ENCODE peak calls at places on chromosomes 4 and X, in eight cellular contexts. K is fibroblast of lung, W is heart left ventricle, V is Peyer's patch, A is upper lobe of left lung, D is bronchial epithelial cell, L is lower lobe of right lung, T is Panc1. R is an unnamed sample.

GRCh38 chr4:3368841-3369760 is 72.7 kb upstream of the HGFAC start:
- DNase-seq in K (no peak), W (no peak), V (no peak), A (no peak), D (no peak), L (no peak), T (no peak), R (no peak)

GRCh38 chr4:94448815-94449375 is 2.8 kb upstream of the PDLIM5 start:
- DNase-seq in K (no peak), W (no peak), V (no peak), A (no peak), D (no peak), L (no peak), T (no peak), R (no peak)

GRCh38 chr4:73661646-73662119 is 41.4 kb upstream of the RASSF6 start:
- DNase-seq in K (peak; percentile 78), W (no peak), V (no peak), A (no peak), D (peak; percentile 94), L (no peak), T (no peak), R (no peak)

GRCh38 chr4:156378053-156378665 is 424.5 kb upstream of the CTSO start:
- DNase-seq in K (peak; percentile 89), W (peak; percentile 13), V (no peak), A (peak; percentile 21), D (peak; percentile 60), L (no peak), T (no peak), R (no peak)

GRCh38 chrX:22135171-22135711 is 103.1 kb downstream of the PHEX start:
- DNase-seq in K (peak; percentile 89), W (no peak), V (no peak), A (no peak), D (peak; percentile 77), L (no peak), T (no peak), R (no peak)

GRCh38 chr4:107866726-107867125 is 42.0 kb downstream of the SGMS2 start:
- DNase-seq in K (no peak), W (no peak), V (no peak), A (no peak), D (no peak), L (no peak), T (no peak), R (no peak)

GRCh38 chr4:186227221-186227620 is at the start of gene KLKB1:
- DNase-seq in K (peak; percentile 37), W (no peak), V (no peak), A (no peak), D (peak; percentile 27), L (no peak), T (no peak), R (no peak)

GRCh38 chr4:140044314-140044991 is 109.5 kb downstream of the MAML3 start:
- DNase-seq in K (peak; percentile 96), W (no peak), V (no peak), A (no peak), D (peak; percentile 55), L (no peak), T (no peak), R (no peak)

GRCh38 chr4:149168645-149169044 is 647.0 kb downstream of the IQCM start:
- DNase-seq in K (no peak), W (no peak), V (no peak), A (no peak), D (no peak), L (no peak), T (no peak), R (no peak)

GRCh38 chr4:11585506-11585905 is 156.8 kb upstream of the HS3ST1 start:
- DNase-seq in K (no peak), W (peak; percentile 10), V (no peak), A (no peak), D (peak; percentile 80), L (no peak), T (no peak), R (no peak)

GRCh38 chr4:40887690-40888089 is 137.9 kb downstream of the NSUN7 start:
- DNase-seq in K (peak; percentile 91), W (no peak), V (no peak), A (peak; percentile 47), D (no peak), L (no peak), T (no peak), R (no peak)

DNA sequence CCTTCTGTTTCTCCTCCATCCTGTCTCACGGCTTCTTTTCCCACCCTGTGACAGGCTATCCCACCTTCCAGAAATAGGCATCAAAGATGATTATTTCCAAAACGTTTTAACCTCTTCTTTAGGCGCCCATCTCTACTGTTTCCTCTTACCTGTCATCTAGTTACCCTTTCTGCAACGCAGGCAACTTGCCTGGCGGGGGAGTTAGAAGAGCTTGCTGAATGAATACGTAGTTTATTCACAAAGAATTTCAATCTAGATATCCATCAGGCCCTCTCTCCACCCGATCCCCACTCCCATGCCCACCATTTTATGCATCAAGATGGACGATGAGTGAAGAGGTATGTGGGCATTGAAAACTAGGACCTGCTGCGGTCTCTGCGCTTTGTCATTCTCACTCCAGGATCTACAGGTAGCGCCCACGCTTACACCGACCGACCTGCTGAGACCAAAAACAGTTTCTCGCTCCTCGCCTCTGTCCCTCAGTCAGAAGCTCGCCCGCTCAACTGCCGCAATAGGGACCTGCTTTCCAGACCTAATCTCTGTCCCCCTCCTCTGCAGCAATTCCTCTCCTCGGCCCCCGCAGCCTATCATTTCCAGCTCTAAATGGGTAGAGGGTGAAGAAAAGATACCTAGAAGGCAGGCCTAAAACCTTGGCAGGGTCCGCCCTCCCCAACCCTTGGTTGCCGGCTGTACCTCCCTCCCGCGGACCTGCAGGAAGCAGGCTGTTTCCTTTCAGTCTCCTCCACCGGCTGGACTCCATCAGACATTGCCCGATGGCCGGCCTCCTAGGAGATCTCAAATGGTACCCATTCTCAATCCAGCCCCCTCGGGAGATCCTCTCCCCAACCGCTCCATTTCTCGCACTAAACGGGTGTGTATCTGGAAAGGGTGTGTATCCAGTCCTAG is 624 bp downstream of the BEX5 start:
- DNase-seq in K (no peak), W (no peak), V (no peak), A (peak; percentile 21), D (peak; percentile 10), L (no peak), T (no peak), R (no peak)
- H3K4me3 ChIP-seq in K (peak overlapping the region; percentile 30), W (peak overlapping the region; percentile 48), V (peak overlapping the region; percentile 33), A (peak overlapping the region; percentile 53), D (peak overlapping the region; percentile 40), L (peak overlapping the region; percentile 55), T (peak overlapping the region; percentile 66), R (peak overlapping the region; percentile 33)

DNA sequence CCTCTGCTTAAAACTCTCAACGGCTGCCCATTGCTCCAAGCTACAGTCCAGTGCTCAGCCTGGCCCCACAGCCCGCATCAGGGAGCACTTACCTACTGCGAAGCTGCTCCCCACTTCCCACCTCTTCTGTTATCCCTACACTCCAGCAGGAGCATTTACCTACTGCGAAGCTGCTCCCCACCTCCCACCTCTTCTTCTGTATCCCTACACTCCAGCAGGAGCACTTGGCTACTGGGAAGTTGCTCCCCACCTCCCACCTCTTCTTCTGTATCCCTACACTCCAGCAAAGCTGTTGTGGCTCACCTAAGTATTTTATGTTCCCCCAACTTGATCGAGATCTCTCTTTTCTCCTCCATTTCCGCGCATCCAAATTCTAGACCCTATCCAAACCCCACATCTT is 563.3 kb upstream of the ZFP42 start:
- DNase-seq in K (no peak), W (no peak), V (no peak), A (no peak), D (no peak), L (no peak), T (no peak), R (no peak)
- H3K27me3 ChIP-seq in K (no peaks in the 10 kb centered on the region), W (no peaks in the 10 kb centered on the region), V (no peaks in the 10 kb centered on the region), A (no peaks in the 10 kb centered on the region), D (no peaks in the 10 kb centered on the region), L (no peaks in the 10 kb centered on the region), T (no peaks in the 10 kb centered on the region), R (no peaks in the 10 kb centered on the region)

GRCh38 chr4:26192921-26193894 is 127.6 kb upstream of the RBPJ start:
- DNase-seq in K (peak; percentile 53), W (no peak), V (no peak), A (no peak), D (no peak), L (no peak), T (no peak), R (no peak)
- TF ChIP-seq CTCF in K (no peak), W (no peak), V (no peak), A (no peak), D (no peak), L (no peak), T (peak; percentile 3), R (peak; percentile 29)

GRCh38 chr4:138405439-138405838 is 163.3 kb upstream of the SLC7A11 start:
- DNase-seq in K (no peak), W (no peak), V (no peak), A (peak; percentile 25), D (peak; percentile 84), L (no peak), T (no peak), R (no peak)

GRCh38 chr4:138404801-138405200 is 162.7 kb upstream of the SLC7A11 start:
- DNase-seq in K (no peak), W (no peak), V (no peak), A (no peak), D (peak; percentile 11), L (no peak), T (no peak), R (no peak)

GRCh38 chr4:138407329-138407728 is 165.2 kb upstream of the SLC7A11 start:
- DNase-seq in K (no peak), W (no peak), V (no peak), A (no peak), D (peak; percentile 60), L (no peak), T (no peak), R (no peak)

GRCh38 chr4:138406881-138407280 is 164.7 kb upstream of the SLC7A11 start:
- DNase-seq in K (peak; percentile 36), W (no peak), V (no peak), A (no peak), D (peak; percentile 17), L (no peak), T (no peak), R (no peak)

DNA sequence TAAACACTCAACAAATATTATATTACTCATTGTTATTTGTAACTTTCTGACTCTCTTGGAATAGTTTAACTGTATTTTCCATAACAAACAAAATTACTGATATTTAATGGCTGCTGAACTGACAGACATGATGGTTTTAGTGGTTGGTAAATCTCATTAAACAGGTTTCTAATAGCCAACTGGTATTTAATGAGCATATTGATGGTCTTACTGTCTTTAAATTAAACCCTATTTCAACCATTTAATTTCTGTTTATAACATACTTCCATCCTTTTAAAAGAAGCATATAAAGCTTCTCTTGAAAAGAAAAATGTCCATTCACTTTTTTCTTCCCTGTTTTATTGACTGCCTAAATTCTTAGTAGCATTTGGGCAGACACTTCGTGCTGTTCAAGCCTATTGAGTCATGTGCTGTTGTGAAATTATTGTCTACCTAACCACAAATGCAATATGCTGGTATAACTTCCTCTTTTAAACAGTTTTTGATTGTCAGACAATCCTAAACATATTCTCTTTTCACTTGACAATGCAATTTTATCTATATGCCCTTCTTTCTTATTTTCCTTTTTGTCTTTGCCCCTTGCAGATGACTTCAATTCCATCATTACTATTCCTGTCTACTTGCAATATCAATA is 163.9 kb upstream of the SLC7A11 start:
- DNase-seq in K (peak; percentile 68), W (no peak), V (no peak), A (no peak), D (peak; percentile 89), L (no peak), T (no peak), R (peak; percentile 12)
- H3K4me3 ChIP-seq in K (no peak overlapping the region), W (no peak overlapping the region), V (no peak overlapping the region), A (no peak overlapping the region), D (no peak overlapping the region), L (no peak overlapping the region), T (no peak overlapping the region), R (no peak overlapping the region)

GRCh38 chrX:112759512-112759911 is 79.8 kb upstream of the LHFPL1 start:
- DNase-seq in K (no peak), W (no peak), V (no peak), A (no peak), D (peak; percentile 4), L (no peak), T (no peak), R (no peak)
- H3K27me3 ChIP-seq in K (no peaks in the 10 kb centered on the region), W (no peaks in the 10 kb centered on the region), V (no peaks in the 10 kb centered on the region), A (no peaks in the 10 kb centered on the region), D (no peaks in the 10 kb centered on the region), L (no peaks in the 10 kb centered on the region), T (no peaks in the 10 kb centered on the region), R (no peaks in the 10 kb centered on the region)

R was measured in GM06990.